ENCODE peak calls at places on chromosomes 2 and 18, in four cellular contexts. One of them, this sample, is unnamed. For H3K4me1, the result is how much of the 10 kb centered on the place peaks cover.

GRCh38 chr2:3674446-3674845 is 16.4 kb downstream of the ALLC start:
- DNase-seq in vagina: no peak
- DNase-seq in adrenal gland: no peak
- DNase-seq in cardiac muscle cell: no peak
- DNase-seq in this sample: no peak

GRCh38 chr2:32009479-32010256 is 1.1 kb downstream of the MEMO1 start:
- DNase-seq in vagina: no peak
- DNase-seq in cardiac muscle cell: peak
- DNase-seq in adrenal gland: peak
- DNase-seq in this sample: no peak

GRCh38 chr2:173239644-173240043 is 115.0 kb upstream of the CDCA7 start:
- DNase-seq in adrenal gland: no peak
- DNase-seq in vagina: no peak
- DNase-seq in cardiac muscle cell: no peak
- DNase-seq in this sample: no peak

GRCh38 chr2:148096012-148096411 is 75.1 kb downstream of the MBD5 start:
- DNase-seq in adrenal gland: no peak
- DNase-seq in cardiac muscle cell: peak
- DNase-seq in vagina: no peak
- DNase-seq in this sample: no peak

GRCh38 chr2:239762742-239763269 is 262.3 kb downstream of the NDUFA10 start:
- DNase-seq in cardiac muscle cell: no peak
- DNase-seq in vagina: no peak
- DNase-seq in adrenal gland: peak
- DNase-seq in this sample: peak

GRCh38 chr2:141767051-141767450 is 363.8 kb downstream of the LRP1B start:
- DNase-seq in adrenal gland: no peak
- DNase-seq in cardiac muscle cell: peak
- DNase-seq in vagina: no peak
- DNase-seq in this sample: no peak

GRCh38 chr2:141329949-141330348 is 800.9 kb downstream of the LRP1B start:
- DNase-seq in cardiac muscle cell: peak
- DNase-seq in adrenal gland: no peak
- DNase-seq in vagina: no peak
- DNase-seq in this sample: no peak

GRCh38 chr18:23718243-23718720 is 29.0 kb downstream of the LAMA3 start:
- DNase-seq in adrenal gland: no peak
- DNase-seq in cardiac muscle cell: peak
- DNase-seq in vagina: no peak
- DNase-seq in this sample: no peak

GRCh38 chr2:237863102-237863511 is 3.7 kb downstream of the RAMP1 start:
- DNase-seq in cardiac muscle cell: no peak
- DNase-seq in adrenal gland: no peak
- DNase-seq in vagina: peak
- DNase-seq in this sample: no peak

GRCh38 chr2:30230479-30230854 is 867 bp upstream of the LBH start:
- DNase-seq in vagina: no peak
- DNase-seq in cardiac muscle cell: peak
- DNase-seq in adrenal gland: no peak
- DNase-seq in this sample: no peak

GRCh38 chr2:67717692-67718091 is 320.6 kb downstream of the ETAA1 start:
- DNase-seq in cardiac muscle cell: no peak
- DNase-seq in vagina: no peak
- DNase-seq in adrenal gland: no peak
- DNase-seq in this sample: no peak

GRCh38 chr2:25098056-25098455 is 56.2 kb downstream of the EFR3B start:
- DNase-seq in cardiac muscle cell: no peak
- DNase-seq in vagina: no peak
- DNase-seq in adrenal gland: no peak
- DNase-seq in this sample: no peak

GRCh38 chr18:35389095-35389618 is 12.0 kb upstream of the ZNF396 start:
- DNase-seq in vagina: no peak
- DNase-seq in adrenal gland: no peak
- DNase-seq in cardiac muscle cell: peak
- DNase-seq in this sample: no peak

GRCh38 chr18:68735498-68736343 is 20.8 kb upstream of the TMX3 start:
- DNase-seq in cardiac muscle cell: peak
- DNase-seq in vagina: no peak
- DNase-seq in adrenal gland: peak
- DNase-seq in this sample: no peak

GRCh38 chr2:46458763-46459505 is 20.4 kb upstream of the TMEM247 start:
- DNase-seq in cardiac muscle cell: no peak
- DNase-seq in vagina: no peak
- DNase-seq in adrenal gland: no peak
- DNase-seq in this sample: no peak

GRCh38 chr18:21230436-21230835 is 11.6 kb upstream of the GREB1L start:
- DNase-seq in adrenal gland: no peak
- DNase-seq in cardiac muscle cell: no peak
- DNase-seq in vagina: no peak
- DNase-seq in this sample: no peak

GRCh38 chr2:86785456-86785855 is 5.3 kb downstream of the CD8A start:
- DNase-seq in vagina: no peak
- DNase-seq in adrenal gland: no peak
- DNase-seq in cardiac muscle cell: no peak
- DNase-seq in this sample: no peak

GRCh38 chr2:154623819-154624218 is 74.7 kb upstream of the KCNJ3 start:
- DNase-seq in adrenal gland: peak
- DNase-seq in cardiac muscle cell: peak
- DNase-seq in vagina: no peak
- DNase-seq in this sample: no peak

GRCh38 chr2:162072181-162072702 is 1.8 kb downstream of the DPP4 start:
- DNase-seq in cardiac muscle cell: peak
- DNase-seq in vagina: no peak
- DNase-seq in adrenal gland: no peak
- DNase-seq in this sample: no peak

GRCh38 chr18:8696749-8697211 is 8.6 kb upstream of the MTCL1 start:
- DNase-seq in cardiac muscle cell: peak
- DNase-seq in vagina: no peak
- DNase-seq in adrenal gland: peak
- DNase-seq in this sample: no peak

GRCh38 chr2:56082665-56083064 is 101.1 kb upstream of the CCDC85A start:
- DNase-seq in cardiac muscle cell: no peak
- DNase-seq in adrenal gland: no peak
- DNase-seq in vagina: no peak
- DNase-seq in this sample: no peak

GRCh38 chr2:21694536-21694935 is 570.8 kb downstream of the TDRD15 start:
- DNase-seq in vagina: no peak
- DNase-seq in cardiac muscle cell: no peak
- DNase-seq in adrenal gland: no peak
- DNase-seq in this sample: no peak

GRCh38 chr2:241111443-241111810 is 9.3 kb upstream of the MTERF4 start:
- DNase-seq in adrenal gland: no peak
- DNase-seq in vagina: no peak
- DNase-seq in cardiac muscle cell: no peak
- DNase-seq in this sample: no peak

GRCh38 chr2:12549641-12550040 is 167.1 kb upstream of the TRIB2 start:
- DNase-seq in vagina: no peak
- DNase-seq in adrenal gland: no peak
- DNase-seq in cardiac muscle cell: peak
- DNase-seq in this sample: no peak

GRCh38 chr2:36615214-36615613 is 17.2 kb upstream of the FEZ2 start:
- DNase-seq in adrenal gland: no peak
- DNase-seq in cardiac muscle cell: peak
- DNase-seq in vagina: no peak
- DNase-seq in this sample: no peak

GRCh38 chr2:15034860-15035259 is 402.3 kb downstream of the LRATD1 start:
- DNase-seq in adrenal gland: no peak
- DNase-seq in cardiac muscle cell: no peak
- DNase-seq in vagina: no peak
- DNase-seq in this sample: no peak

GRCh38 chr2:179171371-179171770 is 93.3 kb downstream of the SESTD1 start:
- DNase-seq in vagina: no peak
- DNase-seq in cardiac muscle cell: no peak
- DNase-seq in adrenal gland: no peak
- DNase-seq in this sample: no peak

GRCh38 chr2:128808462-128809255 is 490.0 kb upstream of the HS6ST1 start:
- DNase-seq in cardiac muscle cell: peak
- DNase-seq in adrenal gland: peak
- DNase-seq in vagina: peak
- DNase-seq in this sample: peak

GRCh38 chr2:676647-677055 is 555 bp downstream of the TMEM18 start:
- DNase-seq in vagina: no peak
- DNase-seq in adrenal gland: peak
- DNase-seq in cardiac muscle cell: peak
- DNase-seq in this sample: peak

GRCh38 chr2:45237128-45237527 is 227.9 kb upstream of the SIX2 start:
- DNase-seq in adrenal gland: no peak
- DNase-seq in cardiac muscle cell: peak
- DNase-seq in vagina: no peak
- DNase-seq in this sample: no peak

DNA sequence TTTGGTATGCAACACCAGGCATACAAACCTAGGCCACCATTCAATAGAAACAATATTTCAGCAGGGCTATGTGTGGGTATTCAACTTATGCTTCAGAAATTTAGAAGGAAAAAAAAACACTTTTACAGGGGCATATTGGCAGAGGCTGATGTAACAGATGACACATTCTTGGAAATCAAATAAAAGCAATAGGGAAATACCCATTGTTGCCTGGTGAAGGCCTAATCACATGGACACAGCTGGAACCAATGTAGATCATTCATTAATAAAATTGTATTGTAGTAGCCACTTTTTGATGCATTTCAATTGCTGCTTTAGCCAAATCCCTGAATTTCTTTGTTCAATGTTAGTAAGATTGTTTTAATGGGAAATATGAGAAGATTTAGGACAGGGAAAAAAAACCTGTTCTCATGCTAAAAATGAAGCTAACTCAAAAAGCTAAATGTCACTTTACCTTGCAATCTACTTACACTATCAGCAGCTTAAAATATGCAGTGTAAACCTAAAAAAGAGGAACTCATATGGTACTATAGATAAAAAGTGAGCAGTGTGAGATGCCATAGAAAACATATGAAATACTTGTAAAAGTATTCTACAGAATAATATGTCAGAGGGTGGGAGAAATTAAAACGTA is 289.4 kb downstream of the ZEB2 start:
- DNase-seq in vagina: no peak
- DNase-seq in adrenal gland: no peak
- DNase-seq in cardiac muscle cell: peak
- DNase-seq in this sample: no peak
- H3K4me1 ChIP-seq in vagina: under half
- H3K4me1 ChIP-seq in adrenal gland: under half
- H3K4me1 ChIP-seq in cardiac muscle cell: under half
- H3K4me1 ChIP-seq in this sample: under half

GRCh38 chr2:197502201-197502600 is 2.0 kb downstream of the HSPE1 start:
- DNase-seq in vagina: no peak
- DNase-seq in adrenal gland: no peak
- DNase-seq in cardiac muscle cell: no peak
- DNase-seq in this sample: no peak
- H3K4me3 ChIP-seq in vagina: no peak
- H3K4me3 ChIP-seq in adrenal gland: no peak
- H3K4me3 ChIP-seq in cardiac muscle cell: peak
- H3K4me3 ChIP-seq in this sample: peak

DNA sequence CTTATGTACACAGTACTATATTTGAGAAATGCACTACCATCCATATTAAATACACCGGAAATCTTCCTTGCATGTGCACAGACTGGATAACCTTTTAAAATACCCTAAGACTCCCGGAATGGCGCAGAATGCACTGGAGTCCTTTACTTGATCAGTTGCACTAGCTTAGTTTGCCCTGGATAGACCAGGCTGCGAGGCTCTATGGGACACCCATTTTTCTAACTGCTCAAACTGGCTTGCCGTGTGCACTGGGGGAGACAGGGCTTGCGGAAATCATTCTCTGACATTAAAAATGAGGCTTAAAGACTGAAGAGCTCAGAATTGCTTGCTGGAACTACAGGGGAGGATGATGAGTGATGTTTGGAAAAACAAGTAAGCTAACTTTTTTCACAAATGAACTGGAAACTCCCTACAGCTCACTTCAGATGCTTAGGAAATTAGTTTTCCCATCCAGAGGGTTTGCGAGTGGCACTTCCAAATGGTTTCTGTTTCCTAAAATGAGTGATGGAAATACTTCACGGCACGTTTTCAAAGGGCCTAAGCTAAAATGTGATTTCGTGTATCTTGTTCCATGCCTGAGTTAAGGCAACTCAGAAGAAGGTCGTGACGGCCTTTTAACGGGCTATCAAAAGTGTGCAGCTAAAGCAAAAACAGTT is 2.7 kb downstream of the NCK2 start:
- DNase-seq in vagina: no peak
- DNase-seq in adrenal gland: no peak
- DNase-seq in cardiac muscle cell: no peak
- DNase-seq in this sample: no peak
- H3K4me1 ChIP-seq in vagina: half or more
- H3K4me1 ChIP-seq in adrenal gland: half or more
- H3K4me1 ChIP-seq in cardiac muscle cell: under half
- H3K4me1 ChIP-seq in this sample: under half

GRCh38 chr2:72914226-72915075 is 2.9 kb upstream of the EMX1 start:
- DNase-seq in vagina: no peak
- DNase-seq in cardiac muscle cell: no peak
- DNase-seq in adrenal gland: no peak
- DNase-seq in this sample: no peak

GRCh38 chr2:72915907-72916742 is 1.2 kb upstream of the EMX1 start:
- DNase-seq in cardiac muscle cell: peak
- DNase-seq in vagina: no peak
- DNase-seq in adrenal gland: no peak
- DNase-seq in this sample: no peak

GRCh38 chr2:72913531-72914225 is 3.6 kb upstream of the EMX1 start:
- DNase-seq in adrenal gland: no peak
- DNase-seq in cardiac muscle cell: no peak
- DNase-seq in vagina: no peak
- DNase-seq in this sample: no peak

GRCh38 chr2:72916743-72917137 is 579 bp upstream of the EMX1 start:
- DNase-seq in cardiac muscle cell: no peak
- DNase-seq in vagina: no peak
- DNase-seq in adrenal gland: no peak
- DNase-seq in this sample: peak

GRCh38 chr2:72915076-72915906 is 2.0 kb upstream of the EMX1 start:
- DNase-seq in vagina: no peak
- DNase-seq in adrenal gland: no peak
- DNase-seq in cardiac muscle cell: no peak
- DNase-seq in this sample: no peak
- H3K4me3 ChIP-seq in vagina: peak
- H3K4me3 ChIP-seq in adrenal gland: no peak
- H3K4me3 ChIP-seq in cardiac muscle cell: peak
- H3K4me3 ChIP-seq in this sample: no peak

GRCh38 chr2:134235771-134236170 is 18.1 kb upstream of the MGAT5 start:
- DNase-seq in vagina: no peak
- DNase-seq in adrenal gland: no peak
- DNase-seq in cardiac muscle cell: no peak
- DNase-seq in this sample: no peak
- H3K4me1 ChIP-seq in vagina: under half
- H3K4me1 ChIP-seq in adrenal gland: under half
- H3K4me1 ChIP-seq in cardiac muscle cell: under half
- H3K4me1 ChIP-seq in this sample: under half

DNA sequence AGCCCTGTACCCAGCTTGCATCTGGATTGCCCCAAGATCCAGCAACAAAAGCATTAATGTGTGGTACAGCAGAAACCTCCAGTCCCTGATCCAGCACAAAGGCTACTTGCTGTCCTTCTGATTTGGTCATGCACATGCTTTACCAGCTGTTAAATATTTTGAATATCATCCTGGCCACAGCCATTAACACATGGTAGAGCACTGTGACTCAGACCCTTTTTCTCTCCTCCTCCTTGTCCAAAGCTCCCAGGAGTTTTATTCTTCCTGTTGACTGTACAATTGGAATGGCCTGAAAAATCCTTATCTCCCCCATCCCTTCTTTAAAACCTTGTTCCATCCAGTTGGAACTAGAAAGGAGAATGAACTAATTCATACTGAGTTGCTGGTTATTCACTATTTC is 419.7 kb upstream of the TNP1 start:
- DNase-seq in adrenal gland: no peak
- DNase-seq in cardiac muscle cell: peak
- DNase-seq in vagina: no peak
- DNase-seq in this sample: no peak
- H3K4me3 ChIP-seq in adrenal gland: no peak
- H3K4me3 ChIP-seq in cardiac muscle cell: no peak
- H3K4me3 ChIP-seq in vagina: no peak
- H3K4me3 ChIP-seq in this sample: no peak